ENCODE peak calls at places on chromosomes 12 and 14, in five cellular contexts. Z is AG09309, A is neural crest cell, N is HFFc6, E is Calu3. K is an unnamed sample.

GRCh38 chr14:51547260-51547659 is 104.5 kb upstream of the FRMD6 start:
- DNase-seq in E (peak), A (no peak), Z (peak), N (peak), K (peak)

GRCh38 chr12:1882850-1883470 is 35.5 kb downstream of the CACNA2D4 start:
- DNase-seq in A (no peak), N (no peak), Z (no peak), E (no peak), K (no peak)

GRCh38 chr14:91338369-91338768 is 79.3 kb downstream of the CCDC88C start:
- DNase-seq in A (no peak), N (peak), E (no peak), Z (no peak), K (no peak)

GRCh38 chr12:53805067-53805466 is 53.3 kb upstream of the CISTR start:
- DNase-seq in E (no peak), Z (no peak), A (no peak), N (no peak), K (no peak)

GRCh38 chr14:73623504-73623903 is 11.2 kb downstream of the ACOT6 start:
- DNase-seq in A (no peak), E (no peak), N (no peak), Z (no peak), K (no peak)

GRCh38 chr14:60327447-60328331 is 78.7 kb downstream of the PPM1A start:
- DNase-seq in E (peak), N (no peak), A (no peak), Z (no peak), K (no peak)

GRCh38 chr14:53791116-53791515 is 165.5 kb downstream of the BMP4 start:
- DNase-seq in N (no peak), Z (no peak), E (no peak), A (no peak), K (no peak)

GRCh38 chr12:115337693-115338543 is 653.9 kb upstream of the TBX3 start:
- DNase-seq in Z (peak), N (peak), E (no peak), A (no peak), K (peak)

GRCh38 chr12:66539451-66539850 is 139.4 kb downstream of the GRIP1 start:
- DNase-seq in E (no peak), Z (no peak), N (no peak), A (no peak), K (no peak)

GRCh38 chr14:24952851-24953666 is 96.9 kb downstream of the STXBP6 start:
- DNase-seq in N (no peak), E (peak), A (peak), Z (no peak), K (no peak)

GRCh38 chr14:24343795-24344660 is 4.2 kb upstream of the RIPK3 start:
- DNase-seq in N (no peak), E (no peak), A (no peak), Z (no peak), K (no peak)

GRCh38 chr12:3305464-3305863 is 185.5 kb upstream of the PRMT8 start:
- DNase-seq in E (no peak), N (no peak), A (no peak), Z (no peak), K (no peak)

GRCh38 chr12:3305904-3306619 is 184.9 kb upstream of the PRMT8 start:
- DNase-seq in Z (no peak), A (no peak), E (no peak), N (no peak), K (no peak)

GRCh38 chr12:3304436-3305135 is 186.4 kb upstream of the PRMT8 start:
- DNase-seq in E (peak), Z (peak), N (peak), A (no peak), K (peak)

GRCh38 chr12:3302406-3303041 is 188.5 kb upstream of the PRMT8 start:
- DNase-seq in Z (no peak), A (no peak), N (no peak), E (no peak), K (no peak)

DNA sequence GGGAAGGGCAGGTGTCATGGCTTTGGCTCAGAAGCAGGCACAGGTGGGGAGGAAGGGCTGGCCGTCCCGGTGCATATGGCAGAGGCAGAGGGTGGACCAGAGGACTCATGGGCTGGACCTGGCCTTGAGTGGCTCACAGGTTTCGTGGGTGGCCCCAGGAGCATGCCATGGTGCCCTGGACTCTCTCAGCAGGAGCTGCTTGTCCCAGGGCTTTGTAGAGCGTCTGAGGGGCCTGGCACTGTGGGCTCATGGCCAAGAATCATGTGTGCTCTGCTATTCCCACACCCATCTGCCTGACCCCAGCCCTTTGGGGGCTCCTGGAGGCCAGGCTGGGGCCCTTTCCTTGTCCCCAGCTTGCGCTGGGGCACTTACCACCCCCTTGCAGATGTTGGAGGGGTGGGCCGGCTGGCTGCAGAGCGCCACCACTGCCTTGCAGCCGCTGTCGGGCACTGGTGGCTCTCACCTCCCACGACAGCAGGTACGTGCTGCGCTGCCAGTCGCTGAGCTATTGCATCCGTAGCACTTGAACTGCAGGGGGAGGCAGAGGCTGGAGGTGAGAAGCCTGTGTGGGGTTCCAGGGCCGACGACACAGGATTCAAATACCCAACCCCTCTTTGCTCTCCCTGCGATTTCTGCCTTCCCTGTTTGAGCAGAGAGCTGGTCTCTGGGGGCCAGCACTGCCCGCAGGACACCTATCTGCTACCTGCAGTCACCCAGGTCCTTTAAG is 187.4 kb upstream of the PRMT8 start:
- DNase-seq in E (no peak), N (no peak), Z (no peak), A (no peak), K (no peak)
- TF ChIP-seq CTCF in E (no peak), N (peak), Z (peak), A (peak), K (peak)

DNA sequence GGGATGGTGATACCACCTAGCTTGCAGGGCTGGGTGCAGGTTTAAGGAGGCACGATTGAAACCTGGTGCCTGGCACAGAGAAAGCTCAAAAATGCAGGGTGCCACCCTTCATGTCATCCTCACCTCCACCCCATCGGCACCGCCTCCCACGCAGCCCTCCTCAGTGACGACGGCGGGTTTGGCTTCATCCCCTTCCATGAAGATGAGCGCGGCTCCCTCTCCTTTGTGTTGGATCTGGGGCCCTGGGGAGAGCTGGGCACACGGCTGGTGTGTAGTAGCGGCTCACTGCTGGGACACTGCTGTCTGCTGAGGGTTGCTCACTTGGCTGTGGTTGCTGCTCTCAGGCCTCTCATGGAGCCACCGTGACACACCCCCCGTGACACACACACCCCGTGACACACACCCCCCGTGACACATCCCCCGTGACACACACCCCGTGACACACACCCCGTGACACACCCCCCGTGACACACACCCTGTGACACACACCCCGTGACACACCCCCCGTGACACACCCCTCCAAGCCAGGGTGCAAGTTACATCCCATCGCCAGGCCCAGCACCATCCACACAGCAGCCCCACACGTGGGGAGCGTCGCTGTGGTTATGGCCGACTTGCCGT is 42.9 kb upstream of the FZD10 start:
- DNase-seq in E (no peak), A (no peak), Z (no peak), N (no peak), K (no peak)
- TF ChIP-seq CTCF in E (no peak), A (no peak), Z (no peak), N (no peak), K (no peak)

GRCh38 chr14:46661728-46662127 is 10.1 kb upstream of the RPL10L start:
- DNase-seq in N (no peak), Z (no peak), E (no peak), A (no peak), K (no peak)
- TF ChIP-seq CTCF in N (peak), Z (no peak), E (no peak), A (peak), K (peak)

GRCh38 chr14:58133739-58134138 is 18.3 kb downstream of the ARMH4 start:
- DNase-seq in Z (no peak), E (no peak), N (peak), A (no peak), K (peak)

GRCh38 chr14:58128416-58128815 is 23.6 kb downstream of the ARMH4 start:
- DNase-seq in Z (no peak), E (no peak), A (no peak), N (no peak), K (no peak)

GRCh38 chr14:58131386-58131785 is 20.6 kb downstream of the ARMH4 start:
- DNase-seq in A (no peak), E (no peak), Z (no peak), N (no peak), K (peak)

GRCh38 chr14:58130121-58130782 is 21.8 kb downstream of the ARMH4 start:
- DNase-seq in E (no peak), A (no peak), N (no peak), Z (no peak), K (no peak)

DNA sequence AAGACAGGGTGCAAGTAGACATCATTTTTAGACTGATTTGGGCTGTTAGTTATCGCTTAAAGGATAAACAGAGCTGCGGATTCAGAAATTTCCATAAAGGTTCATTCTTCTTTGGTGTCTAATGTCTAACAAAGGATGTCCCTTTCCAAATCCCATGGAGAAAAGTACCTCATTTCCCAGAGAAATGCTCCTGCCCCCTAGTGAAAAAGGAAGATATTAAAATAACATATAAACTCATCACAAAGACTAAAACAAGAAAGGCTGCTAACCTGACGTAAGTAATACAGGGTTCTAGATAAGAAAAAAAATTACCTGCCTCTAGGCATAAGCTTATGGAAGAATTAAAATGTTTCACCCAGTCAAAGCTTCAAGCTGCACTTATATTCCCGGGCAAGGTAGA is 22.8 kb downstream of the ARMH4 start:
- DNase-seq in N (no peak), Z (no peak), A (no peak), E (no peak), K (no peak)
- TF ChIP-seq CTCF in N (peak), Z (peak), A (peak), E (no peak), K (peak)

K was measured in epithelial cell of proximal tubule.